ENCODE peak calls at places on chromosome 21, in five cellular contexts. F is EL; I is B cell; M is adrenal gland; D is stimulated activated CD4-positive, alpha-beta T cell treated with anti-CD3 and anti-CD28 coated beads, Interleukin-2, amount 100 ng/mL, for 24 hours. P is an unnamed sample.

GRCh38 chr21:33931799-33932390 is 16.3 kb upstream of the ATP5PO start:
- DNase-seq in F (peak), I (no peak), M (no peak), D (no peak), P (peak)

GRCh38 chr21:44300262-44300959 is 558 bp downstream of the PFKL start:
- DNase-seq in F (peak), I (peak), M (peak), D (peak), P (peak)

GRCh38 chr21:21612446-21612845 is 614.2 kb downstream of the NCAM2 start:
- DNase-seq in F (peak), I (no peak), M (no peak), D (no peak), P (no peak)

GRCh38 chr21:37219766-37220432 is 47.2 kb downstream of the VPS26C start:
- DNase-seq in F (peak), I (no peak), M (no peak), D (peak), P (no peak)

GRCh38 chr21:31162827-31163226 is 124.6 kb upstream of the KRTAP19-8 start:
- DNase-seq in F (peak), I (no peak), M (no peak), D (no peak), P (no peak)

GRCh38 chr21:42731264-42732032 is 78.0 kb downstream of the PDE9A start:
- DNase-seq in F (no peak), I (no peak), M (no peak), D (no peak), P (no peak)

GRCh38 chr21:32184059-32184458 is 94.8 kb downstream of the MIS18A start:
- DNase-seq in F (no peak), I (no peak), M (no peak), D (no peak), P (no peak)

GRCh38 chr21:36792505-36792967 is 93.6 kb downstream of the SIM2 start:
- DNase-seq in F (peak), I (no peak), M (peak), D (no peak), P (no peak)

GRCh38 chr21:42236693-42237092 is 17.8 kb downstream of the ABCG1 start:
- DNase-seq in F (no peak), I (no peak), M (no peak), D (no peak), P (no peak)

GRCh38 chr21:35102488-35103407 is 53.6 kb upstream of the RUNX1 start:
- DNase-seq in F (no peak), I (peak), M (peak), D (peak), P (no peak)

GRCh38 chr21:34817821-34818662 is 149.2 kb downstream of the CLIC6 start:
- DNase-seq in F (no peak), I (no peak), M (no peak), D (no peak), P (no peak)

GRCh38 chr21:44074315-44074958 is 32.8 kb upstream of the PWP2 start:
- DNase-seq in F (no peak), I (no peak), M (no peak), D (no peak), P (no peak)

GRCh38 chr21:25385912-25386474 is 221.3 kb downstream of the MRPL39 start:
- DNase-seq in F (peak), I (no peak), M (peak), D (no peak), P (no peak)

GRCh38 chr21:23968722-23969647 is 1638.3 kb downstream of the MRPL39 start:
- DNase-seq in F (no peak), I (peak), M (peak), D (peak), P (peak)

GRCh38 chr21:45022348-45022675 is 52.1 kb upstream of the ADARB1 start:
- DNase-seq in F (no peak), I (no peak), M (peak), D (no peak), P (no peak)

GRCh38 chr21:41707231-41707988 is 59.4 kb downstream of the RIPK4 start:
- DNase-seq in F (no peak), I (no peak), M (no peak), D (no peak), P (no peak)

GRCh38 chr21:36584980-36585940 is 105.3 kb upstream of the CLDN14 start:
- DNase-seq in F (no peak), I (no peak), M (no peak), D (no peak), P (no peak)

GRCh38 chr21:39661121-39661520 is 48.4 kb downstream of the B3GALT5 start:
- DNase-seq in F (no peak), I (no peak), M (no peak), D (no peak), P (no peak)

GRCh38 chr21:38729745-38730401 is 75.9 kb upstream of the ETS2 start:
- DNase-seq in F (peak), I (no peak), M (no peak), D (no peak), P (no peak)

P was measured in activated T-helper 2 cell treated with anti-CD3 and anti-CD28 coated beads, Interferon-gamma antibody, Interleukin-2, Interleukin-4, amounts not matched to agents 10 μg/mL and 5 μg/mL and 100 μg/mL, durations not matched to agents 14 hours and 24 hours and 36 hours.